ENCODE peak calls at places on chromosomes 1 and 21, in five cellular contexts. J, Y, V, B and Z are unnamed samples.

GRCh38 chr21:42187976-42188653 is 30.8 kb upstream of the ABCG1 start:
- DNase-seq in J (no peak), Y (no peak), V (peak; percentile 62), B (peak; percentile 93), Z (no peak)

GRCh38 chr1:150405660-150406059 is 41.7 kb downstream of the RPRD2 start:
- DNase-seq in J (no peak), Y (no peak), V (no peak), B (no peak), Z (no peak)

GRCh38 chr1:203671047-203671446 is 44.4 kb downstream of the ATP2B4 start:
- DNase-seq in J (no peak), Y (no peak), V (no peak), B (no peak), Z (no peak)

GRCh38 chr1:12447849-12448312 is 170.1 kb downstream of the DHRS3 start:
- DNase-seq in J (no peak), Y (no peak), V (peak; percentile 79), B (no peak), Z (peak; percentile 29)

GRCh38 chr1:63557365-63557987 is 34.2 kb downstream of the EFCAB7 start:
- DNase-seq in J (no peak), Y (peak; percentile 5), V (peak; percentile 59), B (peak; percentile 54), Z (no peak)

GRCh38 chr1:61213612-61214011 is 131.3 kb downstream of the NFIA start:
- DNase-seq in J (no peak), Y (no peak), V (no peak), B (no peak), Z (no peak)

GRCh38 chr1:8351693-8352470 is 34.0 kb downstream of the SLC45A1 start:
- DNase-seq in J (no peak), Y (no peak), V (no peak), B (no peak), Z (no peak)

GRCh38 chr1:152107289-152107983 is 7.8 kb downstream of the TCHH start:
- DNase-seq in J (peak; percentile 58), Y (no peak), V (no peak), B (no peak), Z (no peak)

GRCh38 chr1:92937731-92938130 is 23.5 kb downstream of the DIPK1A start:
- DNase-seq in J (no peak), Y (no peak), V (no peak), B (no peak), Z (no peak)

GRCh38 chr1:84570436-84571149 is 3.6 kb downstream of the CTBS start:
- DNase-seq in J (no peak), Y (no peak), V (peak; percentile 57), B (no peak), Z (no peak)

GRCh38 chr1:71047635-71048607 is at the start of gene PTGER3:
- DNase-seq in J (peak; percentile 88), Y (peak; percentile 55), V (peak; percentile 36), B (no peak), Z (peak; percentile 97)

GRCh38 chr1:26856181-26856580 is 6.8 kb upstream of the SFN start:
- DNase-seq in J (no peak), Y (no peak), V (no peak), B (no peak), Z (no peak)

GRCh38 chr1:51220548-51220947 is 15.5 kb upstream of the RNF11 start:
- DNase-seq in J (no peak), Y (no peak), V (no peak), B (no peak), Z (no peak)

GRCh38 chr1:9700340-9700739 is 48.8 kb downstream of the PIK3CD start:
- DNase-seq in J (no peak), Y (no peak), V (peak; percentile 48), B (no peak), Z (no peak)

GRCh38 chr1:3070654-3071506 is 1.9 kb downstream of the PRDM16 start:
- DNase-seq in J (peak; percentile 68), Y (no peak), V (peak; percentile 11), B (no peak), Z (no peak)

GRCh38 chr1:208461680-208462079 is 217.5 kb upstream of the PLXNA2 start:
- DNase-seq in J (no peak), Y (no peak), V (no peak), B (peak; percentile 22), Z (no peak)

GRCh38 chr1:205991237-205991636 is 12.0 kb downstream of the RAB7B start:
- DNase-seq in J (no peak), Y (no peak), V (peak; percentile 35), B (no peak), Z (no peak)

GRCh38 chr1:228236744-228237143 is 28.9 kb downstream of the OBSCN start:
- DNase-seq in J (no peak), Y (peak; percentile 15), V (peak; percentile 66), B (no peak), Z (peak; percentile 77)

GRCh38 chr1:23657659-23658275 is 33.8 kb upstream of the RPL11 start:
- DNase-seq in J (peak; percentile 75), Y (peak; percentile 62), V (peak; percentile 65), B (peak; percentile 52), Z (peak; percentile 87)

GRCh38 chr1:231828182-231828920 is 201.8 kb downstream of the DISC1 start:
- DNase-seq in J (no peak), Y (no peak), V (peak; percentile 98), B (no peak), Z (no peak)

GRCh38 chr21:46457801-46458314 is 833 bp upstream of the DIP2A start:
- DNase-seq in J (peak; percentile 82), Y (no peak), V (peak; percentile 44), B (peak; percentile 59), Z (peak; percentile 45)

DNA sequence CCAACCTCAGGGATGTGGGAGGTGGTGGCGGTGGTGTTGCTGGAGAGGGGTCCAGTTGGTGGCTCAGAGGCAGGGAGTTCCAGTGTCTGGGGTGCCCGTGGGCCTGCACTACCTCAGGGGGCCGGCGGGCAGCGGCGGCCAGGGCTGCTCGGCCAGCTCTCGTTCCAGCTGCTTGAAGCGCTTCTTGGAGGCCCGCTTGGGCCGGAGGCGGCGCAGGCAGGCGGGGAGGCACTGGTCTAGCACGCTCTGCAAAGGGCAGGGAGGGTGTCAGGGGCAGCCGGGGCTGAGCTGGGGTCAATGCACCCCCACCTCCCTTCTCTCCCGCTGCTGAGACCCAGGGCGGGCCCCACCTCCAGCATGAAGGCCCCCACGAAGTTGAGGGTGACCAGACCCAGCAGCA is 5.7 kb upstream of the MFAP2 start:
- DNase-seq in J (no peak), Y (no peak), V (no peak), B (no peak), Z (no peak)
- H3K4me1 ChIP-seq in J (no peaks in the 10 kb centered on the region), Y (peaks cover 10% of the 10 kb centered on the region), V (no peaks in the 10 kb centered on the region), B (no peaks in the 10 kb centered on the region), Z (no peaks in the 10 kb centered on the region)

DNA sequence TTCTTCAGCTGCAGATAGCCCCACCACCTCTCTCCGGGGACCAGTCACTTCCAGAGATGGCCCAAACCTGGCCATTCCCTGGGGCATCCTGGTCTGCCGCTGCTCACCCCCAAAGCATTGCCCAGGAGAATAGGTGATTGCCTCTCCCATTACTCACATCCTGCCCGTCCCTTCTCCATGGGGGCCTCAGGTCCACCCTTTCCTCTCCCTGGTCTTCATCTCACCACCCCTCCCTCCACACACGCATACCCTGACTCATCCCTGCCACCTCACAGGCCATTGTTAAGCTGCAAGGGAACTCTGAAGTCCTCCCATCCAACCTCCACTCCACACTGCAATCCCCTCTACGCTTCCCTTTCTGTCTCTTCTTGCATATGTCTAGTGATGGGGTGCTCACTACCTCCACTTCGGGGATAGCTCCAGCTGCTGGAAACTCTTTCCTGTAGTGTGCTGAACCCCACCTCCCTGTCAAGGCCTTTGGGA is at the start of gene PLEKHG5:
- DNase-seq in J (no peak), Y (no peak), V (peak; percentile 41), B (no peak), Z (no peak)
- H3K4me1 ChIP-seq in J (peaks cover 23% of the 10 kb centered on the region), Y (peaks cover 11% of the 10 kb centered on the region), V (peaks cover 4% of the 10 kb centered on the region), B (peaks cover 3% of the 10 kb centered on the region), Z (peaks cover 13% of the 10 kb centered on the region)

DNA sequence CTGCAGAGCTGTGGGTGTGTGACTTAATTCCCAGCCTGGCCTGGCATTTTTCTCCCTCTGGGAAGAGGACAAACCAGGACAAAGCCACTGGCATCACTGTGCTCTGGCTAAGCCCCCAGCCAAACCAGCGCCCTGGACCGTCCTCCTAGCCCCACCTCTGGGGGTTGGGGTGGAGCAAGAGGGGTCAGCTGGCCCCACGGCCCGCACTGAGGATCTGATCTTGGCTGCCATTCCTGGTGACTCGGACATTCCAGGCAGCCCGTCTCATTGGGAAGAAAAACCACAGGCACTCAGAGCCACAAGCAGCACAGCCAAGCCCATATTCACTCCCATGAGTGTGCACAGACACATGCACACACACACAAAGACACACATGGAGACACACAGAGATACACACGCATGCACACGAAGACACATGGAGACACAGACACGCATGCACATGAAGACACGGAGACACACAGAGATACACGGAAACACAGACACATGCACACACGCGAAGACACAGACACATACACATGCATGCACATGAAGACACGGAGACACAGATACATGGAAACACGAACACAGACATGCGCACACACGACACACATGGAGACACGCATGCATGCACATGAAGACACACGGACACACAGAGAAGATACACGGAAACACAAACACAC is 2.3 kb upstream of the MXRA8 start:
- DNase-seq in J (peak; percentile 74), Y (no peak), V (peak; percentile 94), B (no peak), Z (no peak)
- H3K4me1 ChIP-seq in J (peaks cover 19% of the 10 kb centered on the region), Y (peaks cover 43% of the 10 kb centered on the region), V (peaks cover 39% of the 10 kb centered on the region), B (no peaks in the 10 kb centered on the region), Z (no peaks in the 10 kb centered on the region)

GRCh38 chr21:45359451-45360217 is 45.3 kb upstream of the COL18A1 start:
- DNase-seq in J (no peak), Y (peak; percentile 59), V (no peak), B (no peak), Z (peak; percentile 28)
- H3K4me1 ChIP-seq in J (peaks cover 12% of the 10 kb centered on the region), Y (peaks cover 49% of the 10 kb centered on the region), V (peaks cover 35% of the 10 kb centered on the region), B (no peaks in the 10 kb centered on the region), Z (peaks cover 8% of the 10 kb centered on the region)